ENCODE peak calls at places on chromosome 10, in six cellular contexts. Z is CD8-positive, alpha-beta memory T cell; I is PC-3; K is CD8-positive, alpha-beta T cell; E is A549; X is GM23338. M is an unnamed sample.
A peak's percentile ranks its signal among the peaks of the same experiment; 100 is the strongest.

GRCh38 chr10:91127341-91128082 is 93.0 kb upstream of the PCGF5 start:
- DNase-seq in E (no peak), X (no peak), I (no peak), Z (no peak), K (no peak), M (no peak)

GRCh38 chr10:124588736-124589451 is 127.3 kb downstream of the LHPP start:
- DNase-seq in Z (peak; percentile 41), X (no peak), K (no peak), I (peak; percentile 8), E (no peak), M (no peak)

GRCh38 chr10:62528441-62528840 is 154.3 kb downstream of the ZNF365 start:
- DNase-seq in X (no peak), Z (no peak), K (no peak), E (no peak), I (peak; percentile 60), M (no peak)

GRCh38 chr10:95503012-95503411 is 58.2 kb downstream of the SORBS1 start:
- DNase-seq in I (no peak), X (no peak), K (no peak), Z (no peak), E (no peak), M (no peak)

GRCh38 chr10:94097656-94098055 is 103.9 kb downstream of the PLCE1 start:
- DNase-seq in Z (no peak), X (no peak), E (no peak), K (no peak), I (no peak), M (no peak)

GRCh38 chr10:91700788-91701444 is 68.0 kb upstream of the PPP1R3C start:
- DNase-seq in Z (no peak), K (no peak), I (peak; percentile 77), E (no peak), X (no peak), M (no peak)

GRCh38 chr10:119495061-119495505 is 47.4 kb downstream of the RGS10 start:
- DNase-seq in Z (no peak), E (no peak), X (no peak), I (no peak), K (no peak), M (no peak)

GRCh38 chr10:49594594-49594993 is 15.5 kb upstream of the SLC18A3 start:
- DNase-seq in I (peak; percentile 98), X (peak; percentile 86), E (peak; percentile 71), K (no peak), Z (no peak), M (no peak)

GRCh38 chr10:95327367-95327766 is 36.6 kb upstream of the PDLIM1 start:
- DNase-seq in I (peak; percentile 36), E (no peak), K (no peak), Z (no peak), X (no peak), M (no peak)

GRCh38 chr10:15152556-15152955 is 15.9 kb downstream of the NMT2 start:
- DNase-seq in K (no peak), E (no peak), I (no peak), X (no peak), Z (no peak), M (no peak)

GRCh38 chr10:62015994-62016393 is 114.5 kb downstream of the ARID5B start:
- DNase-seq in X (no peak), I (no peak), K (no peak), E (no peak), Z (no peak), M (no peak)

GRCh38 chr10:71145352-71145945 is 66.9 kb upstream of the UNC5B start:
- DNase-seq in Z (no peak), X (no peak), K (no peak), I (no peak), E (no peak), M (no peak)

GRCh38 chr10:35942052-35942451 is 300.0 kb upstream of the FZD8 start:
- DNase-seq in Z (no peak), I (no peak), X (no peak), E (no peak), K (no peak), M (no peak)

GRCh38 chr10:94314913-94315545 is 47.7 kb downstream of the NOC3L start:
- DNase-seq in E (no peak), I (no peak), X (peak; percentile 32), K (no peak), Z (no peak), M (no peak)

GRCh38 chr10:45373003-45373782 is 823 bp upstream of the ALOX5 start:
- DNase-seq in I (no peak), K (no peak), E (no peak), Z (no peak), X (peak; percentile 58), M (no peak)

GRCh38 chr10:122221958-122222357 is 49.1 kb upstream of the BTBD16 start:
- DNase-seq in I (no peak), K (no peak), Z (no peak), X (no peak), E (no peak), M (no peak)

GRCh38 chr10:1197384-1197783 is 141.2 kb downstream of the WDR37 start:
- DNase-seq in E (no peak), K (no peak), X (no peak), Z (no peak), I (no peak), M (no peak)

GRCh38 chr10:103731609-103732270 is 123.6 kb downstream of the SH3PXD2A start:
- DNase-seq in Z (no peak), X (no peak), K (no peak), I (peak; percentile 55), E (no peak), M (no peak)

GRCh38 chr10:96222908-96223307 is 48.5 kb downstream of the BLNK start:
- DNase-seq in E (no peak), Z (no peak), X (no peak), I (no peak), K (no peak), M (no peak)

GRCh38 chr10:71084818-71085126 is 127.6 kb upstream of the UNC5B start:
- DNase-seq in K (no peak), E (no peak), I (no peak), X (no peak), Z (no peak), M (no peak)

GRCh38 chr10:84258034-84258695 is 13.3 kb downstream of the RGR start:
- DNase-seq in K (no peak), I (no peak), X (no peak), Z (no peak), E (no peak), M (no peak)

DNA sequence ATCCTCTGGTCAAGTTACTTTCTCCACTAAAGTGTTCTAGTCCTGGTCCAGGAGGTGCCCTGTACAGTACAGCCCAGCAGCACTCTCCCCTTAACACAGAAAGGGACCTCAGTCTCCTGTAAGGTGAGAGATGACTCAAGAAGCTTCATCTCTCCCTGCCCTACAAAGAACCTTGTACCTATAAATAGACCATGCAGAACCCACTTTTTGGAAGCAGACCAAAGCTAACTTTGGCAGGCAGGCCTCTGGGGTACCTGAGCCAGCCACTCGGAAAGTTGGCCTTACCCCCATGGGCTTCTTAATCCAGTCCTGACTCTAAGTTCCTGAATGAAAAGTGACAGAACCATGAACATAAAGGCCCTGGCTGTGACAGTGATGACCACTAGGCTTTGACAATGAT is 454.8 kb downstream of the KCNMA1 start:
- DNase-seq in E (no peak), K (no peak), I (no peak), Z (no peak), X (no peak), M (no peak)
- H3K27ac ChIP-seq in E (peak overlapping the region; percentile 5), K (no peak overlapping the region), I (no peak overlapping the region), Z (no peak overlapping the region), X (no peak overlapping the region), M (no peak overlapping the region)

GRCh38 chr10:22615101-22615500 is 99.3 kb downstream of the PIP4K2A start:
- DNase-seq in Z (no peak), K (no peak), X (no peak), E (no peak), I (no peak), M (no peak)

GRCh38 chr10:22617516-22617915 is 96.9 kb downstream of the PIP4K2A start:
- DNase-seq in Z (peak; percentile 63), I (no peak), E (no peak), X (no peak), K (peak; percentile 50), M (no peak)

GRCh38 chr10:22613011-22613410 is 101.4 kb downstream of the PIP4K2A start:
- DNase-seq in Z (no peak), I (no peak), K (no peak), E (no peak), X (no peak), M (no peak)

GRCh38 chr10:22618081-22618785 is 96.1 kb downstream of the PIP4K2A start:
- DNase-seq in Z (no peak), X (no peak), I (peak; percentile 35), E (no peak), K (no peak), M (no peak)

GRCh38 chr10:22615819-22616499 is 98.4 kb downstream of the PIP4K2A start:
- DNase-seq in E (no peak), Z (peak; percentile 80), I (peak; percentile 82), K (peak; percentile 59), X (no peak), M (no peak)
- H3K4me3 ChIP-seq in E (no peak overlapping the region), Z (peak overlapping the region; percentile 37), I (peak overlapping the region; percentile 66), K (no peak overlapping the region), X (no peak overlapping the region), M (peak overlapping the region; percentile 11)

GRCh38 chr10:75294518-75294865 is 58.7 kb upstream of the COMTD1 start:
- DNase-seq in X (peak; percentile 31), K (no peak), I (no peak), Z (no peak), E (no peak), M (no peak)

GRCh38 chr10:75294866-75295692 is 59.3 kb upstream of the COMTD1 start:
- DNase-seq in X (peak; percentile 76), Z (peak; percentile 73), K (peak; percentile 72), I (peak; percentile 99), E (peak; percentile 58), M (no peak)

GRCh38 chr10:75293456-75293840 is 57.7 kb upstream of the COMTD1 start:
- DNase-seq in Z (no peak), K (no peak), E (no peak), I (no peak), X (no peak), M (no peak)

GRCh38 chr10:75292794-75293455 is 57.2 kb upstream of the COMTD1 start:
- DNase-seq in K (no peak), Z (no peak), X (no peak), E (no peak), I (no peak), M (no peak)

GRCh38 chr10:75294031-75294437 is 58.3 kb upstream of the COMTD1 start:
- DNase-seq in K (no peak), E (no peak), I (peak; percentile 57), Z (no peak), X (no peak), M (no peak)
- H3K27ac ChIP-seq in K (no peak overlapping the region), E (peak overlapping the region; percentile 93), I (peak overlapping the region; percentile 0), Z (no peak overlapping the region), X (no peak overlapping the region), M (peak overlapping the region; percentile 98)

DNA sequence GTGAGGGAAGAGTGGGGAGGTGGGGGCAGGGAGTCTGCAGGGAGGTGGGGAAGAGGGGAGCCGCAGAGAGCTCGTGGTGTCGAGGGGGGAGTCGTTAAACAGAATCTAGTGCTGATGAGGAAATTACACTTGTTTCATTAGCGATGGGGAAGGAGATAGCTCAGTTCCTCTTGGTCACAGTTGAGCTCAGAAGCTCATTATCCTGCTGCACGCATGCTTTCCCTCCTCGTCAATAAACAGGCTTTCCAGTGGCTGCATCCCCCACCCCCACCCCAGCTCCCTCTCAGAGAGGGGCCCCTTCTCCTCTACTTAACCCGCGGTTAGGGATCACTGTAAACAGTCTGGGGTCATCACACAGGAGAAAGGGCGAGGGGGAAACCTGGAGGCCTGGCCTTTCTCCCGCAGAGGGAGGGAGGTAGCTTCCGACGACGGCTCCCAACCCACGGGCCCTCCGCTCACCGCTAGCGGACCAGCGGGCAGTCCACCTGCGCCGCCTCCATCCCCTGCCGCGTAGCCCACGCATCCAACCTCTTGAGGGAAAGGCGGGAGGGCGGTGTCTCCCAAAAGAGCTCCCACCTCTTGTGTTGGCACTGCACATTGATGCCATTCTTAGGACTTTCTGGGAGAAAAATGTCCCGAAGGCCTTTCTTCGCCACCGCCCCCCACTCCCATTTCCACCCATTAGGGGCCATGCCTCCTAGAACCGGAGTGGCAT is 80.7 kb downstream of the PAX2 start:
- DNase-seq in I (no peak), K (no peak), Z (no peak), X (no peak), E (no peak), M (no peak)
- H3K4me3 ChIP-seq in I (no peak overlapping the region), K (no peak overlapping the region), Z (no peak overlapping the region), X (peak overlapping the region; percentile 52), E (peak overlapping the region; percentile 50), M (no peak overlapping the region)